ENCODE peak calls at places on chromosomes 5 and 9, in four cellular contexts. A is sigmoid colon; F is HEK293T; Q is activated CD4-positive, CD25-positive, alpha-beta regulatory T cell. Y is an unnamed sample.

GRCh38 chr5:112733586-112733985 is 4.1 kb upstream of the APC start:
- DNase-seq in A (no peak), F (no peak), Q (no peak), Y (no peak)

GRCh38 chr5:172179032-172179989 is 8.7 kb downstream of the STK10 start:
- DNase-seq in A (no peak), F (no peak), Q (peak), Y (peak)

GRCh38 chr9:20476912-20477311 is 145.4 kb downstream of the MLLT3 start:
- DNase-seq in A (no peak), F (no peak), Q (no peak), Y (no peak)

GRCh38 chr5:170629566-170630175 is 125.9 kb downstream of the KCNIP1 start:
- DNase-seq in A (peak), F (no peak), Q (no peak), Y (peak)

GRCh38 chr5:77087484-77088291 is 603 bp upstream of the ZBED3 start:
- DNase-seq in A (no peak), F (no peak), Q (no peak), Y (peak)

GRCh38 chr5:7269591-7270274 is 126.2 kb upstream of the ADCY2 start:
- DNase-seq in A (no peak), F (no peak), Q (no peak), Y (no peak)

GRCh38 chr9:71549023-71549422 is 219.3 kb downstream of the CEMIP2 start:
- DNase-seq in A (no peak), F (no peak), Q (no peak), Y (no peak)

GRCh38 chr9:129197978-129198736 is 20.1 kb upstream of the IER5L start:
- DNase-seq in A (peak), F (no peak), Q (no peak), Y (no peak)

GRCh38 chr5:20694121-20694520 is 706.1 kb upstream of the CDH18 start:
- DNase-seq in A (no peak), F (no peak), Q (no peak), Y (no peak)

GRCh38 chr5:553874-554273 is 29.6 kb upstream of the SLC9A3 start:
- DNase-seq in A (no peak), F (peak), Q (no peak), Y (no peak)

GRCh38 chr9:136248951-136249880 is 3.6 kb upstream of the QSOX2 start:
- DNase-seq in A (no peak), F (no peak), Q (no peak), Y (no peak)

GRCh38 chr5:3310551-3311340 is 284.9 kb upstream of the IRX1 start:
- DNase-seq in A (no peak), F (no peak), Q (no peak), Y (no peak)

GRCh38 chr5:132460835-132461230 is 29.7 kb downstream of the IRF1 start:
- DNase-seq in A (peak), F (no peak), Q (no peak), Y (peak)

GRCh38 chr5:113267361-113267900 is 167.4 kb downstream of the TSSK1B start:
- DNase-seq in A (no peak), F (no peak), Q (no peak), Y (no peak)

GRCh38 chr9:73684601-73685000 is 532.9 kb downstream of the ANXA1 start:
- DNase-seq in A (no peak), F (no peak), Q (no peak), Y (no peak)

GRCh38 chr5:74641014-74641777 is 668 bp upstream of the ENC1 start:
- DNase-seq in A (peak), F (peak), Q (no peak), Y (peak)

GRCh38 chr5:41641621-41642020 is 131.2 kb upstream of the PLCXD3 start:
- DNase-seq in A (no peak), F (no peak), Q (no peak), Y (no peak)

GRCh38 chr9:116877072-116877471 is 190.0 kb downstream of the TRIM32 start:
- DNase-seq in A (no peak), F (no peak), Q (no peak), Y (no peak)

GRCh38 chr9:116693233-116693731 is 6.2 kb downstream of the TRIM32 start:
- DNase-seq in A (no peak), F (no peak), Q (no peak), Y (no peak)

GRCh38 chr9:125241863-125242739 is 958 bp upstream of the HSPA5 start:
- DNase-seq in A (peak), F (peak), Q (peak), Y (peak)

GRCh38 chr9:21392270-21392669 is 7.1 kb upstream of the IFNA2 start:
- DNase-seq in A (no peak), F (peak), Q (no peak), Y (no peak)

GRCh38 chr9:114616684-114617520 is 5.8 kb downstream of the TMEM268 start:
- DNase-seq in A (peak), F (no peak), Q (peak), Y (peak)

GRCh38 chr9:21684831-21685362 is 117.5 kb upstream of the MTAP start:
- DNase-seq in A (no peak), F (no peak), Q (no peak), Y (no peak)

GRCh38 chr5:6328173-6328572 is 50.2 kb downstream of the MED10 start:
- DNase-seq in A (no peak), F (peak), Q (no peak), Y (no peak)

GRCh38 chr5:29389993-29390392 is 1803.5 kb upstream of the CDH6 start:
- DNase-seq in A (no peak), F (no peak), Q (no peak), Y (no peak)

GRCh38 chr5:39448504-39449128 is 23.8 kb upstream of the DAB2 start:
- DNase-seq in A (no peak), F (no peak), Q (no peak), Y (no peak)

GRCh38 chr9:76634356-76635054 is 129.7 kb upstream of the PCA3 start:
- DNase-seq in A (no peak), F (no peak), Q (no peak), Y (no peak)

GRCh38 chr5:32071351-32071944 is 102.7 kb downstream of the GOLPH3 start:
- DNase-seq in A (peak), F (no peak), Q (no peak), Y (no peak)

GRCh38 chr5:143153332-143154119 is 250.0 kb downstream of the NR3C1 start:
- DNase-seq in A (peak), F (no peak), Q (no peak), Y (no peak)

GRCh38 chr5:963673-964531 is 44.7 kb upstream of the NKD2 start:
- DNase-seq in A (no peak), F (no peak), Q (no peak), Y (peak)

GRCh38 chr9:16828335-16829281 is 41.9 kb downstream of the BNC2 start:
- DNase-seq in A (peak), F (peak), Q (no peak), Y (no peak)

GRCh38 chr5:132099073-132099748 is 25.6 kb downstream of the CSF2 start:
- DNase-seq in A (no peak), F (no peak), Q (no peak), Y (no peak)

GRCh38 chr5:40071870-40072269 is 607.8 kb upstream of the PTGER4 start:
- DNase-seq in A (no peak), F (no peak), Q (no peak), Y (no peak)

GRCh38 chr5:76714771-76715483 is 999 bp upstream of the F2R start:
- DNase-seq in A (no peak), F (no peak), Q (no peak), Y (peak)

GRCh38 chr5:77784735-77785134 is 8.6 kb upstream of the TBCA start:
- DNase-seq in A (no peak), F (no peak), Q (no peak), Y (no peak)

GRCh38 chr5:137621306-137621705 is 114.6 kb downstream of the KLHL3 start:
- DNase-seq in A (no peak), F (no peak), Q (no peak), Y (no peak)

GRCh38 chr5:10760033-10760975 is 730 bp downstream of the DAP start:
- DNase-seq in A (peak), F (peak), Q (no peak), Y (no peak)

GRCh38 chr5:54897001-54897400 is 88.4 kb downstream of the ESM1 start:
- DNase-seq in A (no peak), F (no peak), Q (no peak), Y (no peak)

GRCh38 chr5:2017540-2018389 is 135.0 kb upstream of the IRX4 start:
- DNase-seq in A (no peak), F (peak), Q (no peak), Y (no peak)

GRCh38 chr9:107425110-107426025 is 64.2 kb downstream of the KLF4 start:
- DNase-seq in A (peak), F (peak), Q (peak), Y (peak)